ENCODE peak calls at places on chromosome 21, in ten cellular contexts. I is posterior cingulate gyrus; H is stimulated activated CD4-positive, alpha-beta T cell treated with anti-CD3 and anti-CD28 coated beads, Interleukin-15, amount 100 ng/mL, for 24 hours; C is nephron progenitor cell; A is GM12865; Z is GM12891; F is HS-5; P is left colon; S is activated CD4-positive, alpha-beta memory T cell treated with anti-CD3 and anti-CD28 coated beads, Interleukin-2, amount 10 ng/mL, durations not matched to agents 7 days and 5 days; R is HT1080. D is an unnamed sample.

GRCh38 chr21:45050361-45050785 is 24.0 kb upstream of the ADARB1 start:
- DNase-seq in I (no peak), H (no peak), C (no peak), A (no peak), Z (no peak), F (no peak), P (no peak), S (no peak), R (no peak), D (no peak)

GRCh38 chr21:41703857-41704501 is 62.9 kb downstream of the RIPK4 start:
- DNase-seq in I (no peak), H (no peak), C (no peak), A (no peak), Z (no peak), F (no peak), P (peak), S (no peak), R (no peak), D (peak)

GRCh38 chr21:29190920-29191319 is 60.5 kb downstream of the MAP3K7CL start:
- DNase-seq in I (no peak), H (no peak), C (no peak), A (no peak), Z (no peak), F (no peak), P (no peak), S (no peak), R (no peak), D (no peak)

GRCh38 chr21:42350899-42351543 is at the start of gene TFF2:
- DNase-seq in I (no peak), H (no peak), C (no peak), A (no peak), Z (no peak), F (no peak), P (peak), S (no peak), R (no peak), D (no peak)

GRCh38 chr21:34874689-34875513 is 174.2 kb downstream of the RUNX1 start:
- DNase-seq in I (no peak), H (no peak), C (peak), A (peak), Z (no peak), F (no peak), P (no peak), S (no peak), R (no peak), D (no peak)

GRCh38 chr21:38142226-38142625 is 114.6 kb upstream of the KCNJ15 start:
- DNase-seq in I (no peak), H (no peak), C (no peak), A (no peak), Z (no peak), F (no peak), P (no peak), S (no peak), R (no peak), D (no peak)

GRCh38 chr21:39533545-39534226 is 79.1 kb upstream of the B3GALT5 start:
- DNase-seq in I (no peak), H (no peak), C (no peak), A (no peak), Z (no peak), F (no peak), P (no peak), S (no peak), R (no peak), D (no peak)

GRCh38 chr21:21111309-21111920 is 113.2 kb downstream of the NCAM2 start:
- DNase-seq in I (no peak), H (no peak), C (no peak), A (no peak), Z (no peak), F (no peak), P (no peak), S (no peak), R (no peak), D (no peak)

GRCh38 chr21:45041984-45042663 is 32.3 kb upstream of the ADARB1 start:
- DNase-seq in I (no peak), H (no peak), C (no peak), A (no peak), Z (no peak), F (no peak), P (no peak), S (no peak), R (no peak), D (no peak)

GRCh38 chr21:41612674-41613250 is 104.8 kb upstream of the TMPRSS2 start:
- DNase-seq in I (peak), H (peak), C (peak), A (no peak), Z (no peak), F (no peak), P (peak), S (peak), R (peak), D (peak)

GRCh38 chr21:34737115-34737514 is 68.3 kb downstream of the CLIC6 start:
- DNase-seq in I (no peak), H (no peak), C (no peak), A (no peak), Z (no peak), F (no peak), P (no peak), S (no peak), R (no peak), D (no peak)

GRCh38 chr21:32136546-32136945 is 142.3 kb downstream of the MIS18A start:
- DNase-seq in I (no peak), H (no peak), C (no peak), A (no peak), Z (no peak), F (no peak), P (no peak), S (no peak), R (peak), D (no peak)

GRCh38 chr21:43916691-43917514 is 51.9 kb downstream of the AGPAT3 start:
- DNase-seq in I (no peak), H (peak), C (no peak), A (peak), Z (peak), F (no peak), P (peak), S (peak), R (no peak), D (no peak)

GRCh38 chr21:46183910-46184624 is at the start of gene SPATC1L:
- DNase-seq in I (peak), H (peak), C (peak), A (peak), Z (peak), F (peak), P (peak), S (peak), R (peak), D (peak)

GRCh38 chr21:36688324-36688723 is 10.6 kb upstream of the SIM2 start:
- DNase-seq in I (no peak), H (no peak), C (no peak), A (no peak), Z (no peak), F (no peak), P (no peak), S (no peak), R (no peak), D (no peak)

GRCh38 chr21:39103689-39104088 is 79.6 kb downstream of the PSMG1 start:
- DNase-seq in I (no peak), H (no peak), C (no peak), A (no peak), Z (no peak), F (no peak), P (no peak), S (no peak), R (no peak), D (no peak)

GRCh38 chr21:39546522-39546921 is 66.2 kb upstream of the B3GALT5 start:
- DNase-seq in I (no peak), H (no peak), C (no peak), A (no peak), Z (no peak), F (no peak), P (no peak), S (no peak), R (no peak), D (no peak)

GRCh38 chr21:45183852-45184251 is 103.8 kb downstream of the POFUT2 start:
- DNase-seq in I (no peak), H (no peak), C (no peak), A (no peak), Z (no peak), F (no peak), P (no peak), S (no peak), R (no peak), D (no peak)

GRCh38 chr21:16913010-16913409 is 599.8 kb upstream of the CXADR start:
- DNase-seq in I (no peak), H (no peak), C (no peak), A (no peak), Z (no peak), F (no peak), P (no peak), S (no peak), R (no peak), D (no peak)

GRCh38 chr21:42969193-42969600 is 5.2 kb upstream of the PKNOX1 start:
- DNase-seq in I (no peak), H (no peak), C (no peak), A (no peak), Z (no peak), F (no peak), P (no peak), S (no peak), R (no peak), D (no peak)

GRCh38 chr21:42864812-42865211 is 14.5 kb downstream of the WDR4 start:
- DNase-seq in I (peak), H (no peak), C (no peak), A (no peak), Z (no peak), F (no peak), P (no peak), S (no peak), R (no peak), D (no peak)

GRCh38 chr21:16775056-16775455 is 737.8 kb upstream of the CXADR start:
- DNase-seq in I (peak), H (no peak), C (peak), A (no peak), Z (no peak), F (no peak), P (no peak), S (no peak), R (no peak), D (no peak)

GRCh38 chr21:42590431-42591131 is 62.8 kb upstream of the PDE9A start:
- DNase-seq in I (no peak), H (peak), C (no peak), A (no peak), Z (no peak), F (no peak), P (no peak), S (no peak), R (no peak), D (no peak)